ENCODE peak calls at places on chromosomes 6 and 20, in ten cellular contexts. N, A, X, I, S, Y, P, V, O and U are unnamed samples.

GRCh38 chr20:35270021-35270902 is 7.7 kb downstream of the MMP24OS start:
- DNase-seq in X (no peak), V (no peak), I (no peak), S (no peak), P (no peak), Y (no peak), O (no peak), A (no peak), N (no peak), U (no peak)

GRCh38 chr6:101114703-101115102 is 233.6 kb upstream of the ASCC3 start:
- DNase-seq in I (peak; percentile 79), A (peak; percentile 50), X (peak; percentile 63), O (no peak), Y (peak; percentile 15), P (peak; percentile 38), S (no peak), V (no peak), N (no peak), U (no peak)

GRCh38 chr6:1825277-1825676 is 215.6 kb downstream of the FOXC1 start:
- DNase-seq in S (no peak), V (no peak), N (no peak), A (no peak), O (no peak), Y (no peak), P (no peak), X (no peak), I (no peak), U (no peak)

GRCh38 chr6:168368971-168369370 is 49.4 kb upstream of the DACT2 start:
- DNase-seq in V (no peak), Y (no peak), I (no peak), O (no peak), N (no peak), S (peak; percentile 6), P (no peak), X (no peak), A (no peak), U (peak; percentile 68)

GRCh38 chr6:117776441-117776840 is 101.2 kb downstream of the NUS1 start:
- DNase-seq in P (peak; percentile 4), Y (no peak), A (peak; percentile 18), V (no peak), I (no peak), N (no peak), S (no peak), X (no peak), O (no peak), U (no peak)

GRCh38 chr6:83431545-83432165 is 804 bp upstream of the ME1 start:
- DNase-seq in N (no peak), V (no peak), P (no peak), X (no peak), S (peak; percentile 25), A (no peak), I (no peak), O (peak; percentile 30), Y (no peak), U (no peak)

GRCh38 chr20:46551508-46552280 is 1.2 kb upstream of the OCSTAMP start:
- DNase-seq in P (no peak), I (no peak), O (no peak), Y (no peak), V (no peak), N (no peak), X (no peak), S (no peak), A (no peak), U (no peak)

GRCh38 chr6:130517444-130517931 is 151.7 kb downstream of the TMEM200A start:
- DNase-seq in V (no peak), S (no peak), O (no peak), P (peak; percentile 20), N (no peak), A (peak; percentile 18), I (no peak), Y (no peak), X (no peak), U (no peak)

GRCh38 chr6:32941412-32941784 is 570 bp upstream of the HLA-DMB start:
- DNase-seq in A (no peak), I (no peak), V (peak; percentile 18), X (no peak), Y (no peak), N (no peak), O (no peak), S (no peak), P (no peak), U (no peak)

GRCh38 chr6:39765508-39766065 is 26.6 kb upstream of the DAAM2 start:
- DNase-seq in X (no peak), Y (no peak), O (no peak), V (no peak), N (no peak), A (no peak), S (no peak), I (no peak), P (no peak), U (no peak)

GRCh38 chr6:162546905-162547304 is 180.7 kb downstream of the PRKN start:
- DNase-seq in O (no peak), P (no peak), X (no peak), S (no peak), V (no peak), A (no peak), Y (no peak), N (no peak), I (no peak), U (no peak)

GRCh38 chr20:44683263-44684046 is 31.7 kb upstream of the CCN5 start:
- DNase-seq in O (peak; percentile 60), I (peak; percentile 50), X (peak; percentile 53), V (no peak), A (no peak), P (no peak), N (no peak), S (no peak), Y (no peak), U (no peak)

GRCh38 chr20:32447136-32448027 is 89.3 kb downstream of the ASXL1 start:
- DNase-seq in O (no peak), S (no peak), P (no peak), V (no peak), X (no peak), I (no peak), N (no peak), A (no peak), Y (no peak), U (peak; percentile 84)

GRCh38 chr20:19784511-19785172 is 26.6 kb downstream of the RIN2 start:
- DNase-seq in I (peak; percentile 93), X (peak; percentile 89), S (peak; percentile 44), V (no peak), N (peak; percentile 31), Y (peak; percentile 40), A (peak; percentile 86), O (peak; percentile 58), P (peak; percentile 93), U (no peak)

GRCh38 chr20:45311589-45312211 is 3.6 kb upstream of the MATN4 start:
- DNase-seq in S (peak; percentile 64), I (no peak), V (no peak), P (no peak), X (peak; percentile 63), Y (peak; percentile 97), O (peak; percentile 32), A (peak; percentile 35), N (peak; percentile 61), U (no peak)

GRCh38 chr6:105983763-105984162 is 102.4 kb upstream of the PRDM1 start:
- DNase-seq in A (no peak), O (no peak), I (no peak), Y (no peak), P (no peak), N (no peak), S (no peak), V (no peak), X (no peak), U (no peak)

GRCh38 chr20:25588491-25588890 is 3.2 kb upstream of the NINL start:
- DNase-seq in I (no peak), X (no peak), A (no peak), O (no peak), S (no peak), P (no peak), V (no peak), N (no peak), Y (no peak), U (no peak)

GRCh38 chr6:90072501-90072900 is 178.2 kb downstream of the GJA10 start:
- DNase-seq in N (no peak), Y (no peak), A (no peak), P (no peak), S (no peak), V (no peak), O (no peak), X (no peak), I (no peak), U (no peak)

GRCh38 chr6:141969201-141969600 is 163.5 kb upstream of the GJE1 start:
- DNase-seq in I (no peak), Y (no peak), V (no peak), S (no peak), A (no peak), X (peak; percentile 37), O (no peak), P (peak; percentile 5), N (no peak), U (no peak)

GRCh38 chr6:32393660-32394420 is 13.1 kb downstream of the BTNL2 start:
- DNase-seq in I (no peak), X (peak; percentile 47), S (no peak), V (peak; percentile 99), A (no peak), O (no peak), Y (no peak), N (no peak), P (no peak), U (no peak)

GRCh38 chr20:64101731-64102621 is 5.4 kb downstream of the NPBWR2 start:
- DNase-seq in O (no peak), I (no peak), S (peak; percentile 34), V (no peak), N (peak; percentile 52), X (no peak), P (no peak), A (no peak), Y (peak; percentile 96), U (no peak)

GRCh38 chr6:118648866-118649554 is 2.4 kb downstream of the CEP85L start:
- DNase-seq in I (no peak), P (no peak), O (no peak), S (no peak), V (no peak), Y (no peak), A (no peak), X (no peak), N (no peak), U (no peak)

GRCh38 chr20:41249781-41250281 is 67.7 kb downstream of the ZHX3 start:
- DNase-seq in N (no peak), A (no peak), I (no peak), V (peak; percentile 48), Y (no peak), O (no peak), S (no peak), P (peak; percentile 69), X (peak; percentile 79), U (no peak)

GRCh38 chr20:57708694-57709673 is 831 bp downstream of the PMEPA1 start:
- DNase-seq in Y (no peak), V (no peak), S (peak; percentile 46), A (no peak), N (peak; percentile 43), P (no peak), X (peak; percentile 17), I (no peak), O (no peak), U (no peak)

GRCh38 chr6:52632011-52632410 is 38.9 kb upstream of the TMEM14A start:
- DNase-seq in Y (no peak), O (no peak), I (no peak), S (no peak), V (no peak), P (no peak), N (no peak), X (no peak), A (no peak), U (no peak)

GRCh38 chr6:167572841-167573271 is 248.0 kb downstream of the TTLL2 start:
- DNase-seq in X (peak; percentile 33), S (no peak), N (peak; percentile 29), V (no peak), P (no peak), O (no peak), I (no peak), A (no peak), Y (no peak), U (peak; percentile 16)

GRCh38 chr20:50019466-50020256 is 36.9 kb downstream of the SNAI1 start:
- DNase-seq in A (no peak), Y (no peak), N (peak; percentile 63), X (no peak), V (no peak), S (peak; percentile 47), I (no peak), O (no peak), P (no peak), U (no peak)

GRCh38 chr20:38221041-38221589 is 39.4 kb downstream of the KIAA1755 start:
- DNase-seq in Y (peak; percentile 93), I (peak; percentile 27), O (peak; percentile 43), P (peak; percentile 57), V (no peak), X (peak; percentile 69), S (peak; percentile 69), N (peak; percentile 78), A (peak; percentile 27), U (peak; percentile 32)